ENCODE peak calls at places on chromosomes 6 and 20, in eight cellular contexts. One of them, this sample, is unnamed. For H3K4me1, the result is how much of the 10 kb centered on the place peaks cover.

GRCh38 chr6:107323133-107323785 is 136.1 kb downstream of the PDSS2 start:
- DNase-seq in stomach: no peak
- DNase-seq in endodermal cell: no peak
- DNase-seq in tibial nerve: no peak
- DNase-seq in left ventricle myocardium inferior: no peak
- DNase-seq in psoas muscle: no peak
- DNase-seq in esophagus squamous epithelium: no peak
- DNase-seq in neural progenitor cell: no peak
- DNase-seq in this sample: no peak

GRCh38 chr20:32453467-32454163 is 95.5 kb downstream of the ASXL1 start:
- DNase-seq in neural progenitor cell: no peak
- DNase-seq in left ventricle myocardium inferior: peak
- DNase-seq in psoas muscle: peak
- DNase-seq in tibial nerve: no peak
- DNase-seq in stomach: no peak
- DNase-seq in endodermal cell: no peak
- DNase-seq in esophagus squamous epithelium: no peak
- DNase-seq in this sample: no peak

GRCh38 chr6:133313068-133313467 is 71.9 kb downstream of the EYA4 start:
- DNase-seq in tibial nerve: no peak
- DNase-seq in psoas muscle: no peak
- DNase-seq in esophagus squamous epithelium: no peak
- DNase-seq in endodermal cell: no peak
- DNase-seq in left ventricle myocardium inferior: no peak
- DNase-seq in stomach: no peak
- DNase-seq in neural progenitor cell: peak
- DNase-seq in this sample: no peak

GRCh38 chr20:535958-536357 is 7.6 kb downstream of the CSNK2A1 start:
- DNase-seq in stomach: no peak
- DNase-seq in endodermal cell: no peak
- DNase-seq in left ventricle myocardium inferior: no peak
- DNase-seq in esophagus squamous epithelium: no peak
- DNase-seq in tibial nerve: no peak
- DNase-seq in neural progenitor cell: no peak
- DNase-seq in psoas muscle: no peak
- DNase-seq in this sample: no peak

GRCh38 chr6:100112855-100113508 is 119.0 kb upstream of the MCHR2 start:
- DNase-seq in left ventricle myocardium inferior: no peak
- DNase-seq in tibial nerve: no peak
- DNase-seq in neural progenitor cell: no peak
- DNase-seq in psoas muscle: no peak
- DNase-seq in stomach: no peak
- DNase-seq in endodermal cell: no peak
- DNase-seq in esophagus squamous epithelium: no peak
- DNase-seq in this sample: no peak

GRCh38 chr6:90537027-90537426 is 49.8 kb downstream of the MAP3K7 start:
- DNase-seq in psoas muscle: no peak
- DNase-seq in left ventricle myocardium inferior: no peak
- DNase-seq in neural progenitor cell: no peak
- DNase-seq in tibial nerve: no peak
- DNase-seq in endodermal cell: no peak
- DNase-seq in esophagus squamous epithelium: no peak
- DNase-seq in stomach: no peak
- DNase-seq in this sample: no peak

GRCh38 chr20:62533591-62534495 is 58.0 kb upstream of the GATA5 start:
- DNase-seq in psoas muscle: no peak
- DNase-seq in esophagus squamous epithelium: no peak
- DNase-seq in stomach: no peak
- DNase-seq in endodermal cell: no peak
- DNase-seq in neural progenitor cell: no peak
- DNase-seq in left ventricle myocardium inferior: no peak
- DNase-seq in tibial nerve: no peak
- DNase-seq in this sample: no peak

GRCh38 chr6:108353853-108354252 is 59.0 kb downstream of the AFG1L start:
- DNase-seq in esophagus squamous epithelium: no peak
- DNase-seq in tibial nerve: no peak
- DNase-seq in stomach: no peak
- DNase-seq in left ventricle myocardium inferior: no peak
- DNase-seq in endodermal cell: no peak
- DNase-seq in psoas muscle: no peak
- DNase-seq in neural progenitor cell: no peak
- DNase-seq in this sample: no peak

GRCh38 chr6:137105375-137105774 is 60.6 kb upstream of the IL20RA start:
- DNase-seq in stomach: no peak
- DNase-seq in esophagus squamous epithelium: no peak
- DNase-seq in psoas muscle: no peak
- DNase-seq in left ventricle myocardium inferior: no peak
- DNase-seq in neural progenitor cell: no peak
- DNase-seq in endodermal cell: no peak
- DNase-seq in tibial nerve: no peak
- DNase-seq in this sample: no peak

GRCh38 chr20:1623501-1624250 is 3.9 kb upstream of the SIRPB1 start:
- DNase-seq in esophagus squamous epithelium: no peak
- DNase-seq in psoas muscle: no peak
- DNase-seq in left ventricle myocardium inferior: no peak
- DNase-seq in endodermal cell: no peak
- DNase-seq in stomach: no peak
- DNase-seq in neural progenitor cell: no peak
- DNase-seq in tibial nerve: no peak
- DNase-seq in this sample: no peak

GRCh38 chr6:152585236-152585635 is 51.9 kb downstream of the SYNE1 start:
- DNase-seq in psoas muscle: no peak
- DNase-seq in left ventricle myocardium inferior: no peak
- DNase-seq in esophagus squamous epithelium: no peak
- DNase-seq in tibial nerve: no peak
- DNase-seq in endodermal cell: no peak
- DNase-seq in neural progenitor cell: no peak
- DNase-seq in stomach: no peak
- DNase-seq in this sample: no peak

GRCh38 chr20:49247169-49247734 is 28.0 kb downstream of the DDX27 start:
- DNase-seq in stomach: no peak
- DNase-seq in tibial nerve: no peak
- DNase-seq in endodermal cell: no peak
- DNase-seq in neural progenitor cell: no peak
- DNase-seq in psoas muscle: no peak
- DNase-seq in esophagus squamous epithelium: no peak
- DNase-seq in left ventricle myocardium inferior: no peak
- DNase-seq in this sample: no peak

GRCh38 chr6:43246301-43247114 is 3.2 kb downstream of the TTBK1 start:
- DNase-seq in tibial nerve: no peak
- DNase-seq in stomach: peak
- DNase-seq in left ventricle myocardium inferior: peak
- DNase-seq in neural progenitor cell: peak
- DNase-seq in endodermal cell: peak
- DNase-seq in esophagus squamous epithelium: no peak
- DNase-seq in psoas muscle: peak
- DNase-seq in this sample: peak

GRCh38 chr6:16332175-16332542 is 93.8 kb downstream of the GMPR start:
- DNase-seq in neural progenitor cell: peak
- DNase-seq in esophagus squamous epithelium: peak
- DNase-seq in endodermal cell: peak
- DNase-seq in stomach: peak
- DNase-seq in tibial nerve: peak
- DNase-seq in left ventricle myocardium inferior: peak
- DNase-seq in psoas muscle: peak
- DNase-seq in this sample: peak
- H3K4me3 ChIP-seq in neural progenitor cell: peak
- H3K4me3 ChIP-seq in esophagus squamous epithelium: peak
- H3K4me3 ChIP-seq in endodermal cell: peak
- H3K4me3 ChIP-seq in stomach: no peak
- H3K4me3 ChIP-seq in tibial nerve: no peak
- H3K4me3 ChIP-seq in left ventricle myocardium inferior: no peak
- H3K4me3 ChIP-seq in psoas muscle: no peak
- H3K4me3 ChIP-seq in this sample: no peak

GRCh38 chr6:167146977-167147376 is 10.8 kb downstream of the GPR31 start:
- DNase-seq in neural progenitor cell: peak
- DNase-seq in endodermal cell: peak
- DNase-seq in psoas muscle: no peak
- DNase-seq in stomach: no peak
- DNase-seq in esophagus squamous epithelium: no peak
- DNase-seq in tibial nerve: no peak
- DNase-seq in left ventricle myocardium inferior: no peak
- DNase-seq in this sample: no peak
- H3K4me1 ChIP-seq in neural progenitor cell: under half
- H3K4me1 ChIP-seq in endodermal cell: under half
- H3K4me1 ChIP-seq in psoas muscle: under half
- H3K4me1 ChIP-seq in stomach: under half
- H3K4me1 ChIP-seq in esophagus squamous epithelium: under half
- H3K4me1 ChIP-seq in tibial nerve: under half
- H3K4me1 ChIP-seq in left ventricle myocardium inferior: under half
- H3K4me1 ChIP-seq in this sample: under half

GRCh38 chr20:17650301-17650761 is 31.7 kb downstream of the RRBP1 start:
- DNase-seq in neural progenitor cell: no peak
- DNase-seq in stomach: no peak
- DNase-seq in esophagus squamous epithelium: no peak
- DNase-seq in tibial nerve: no peak
- DNase-seq in psoas muscle: peak
- DNase-seq in left ventricle myocardium inferior: no peak
- DNase-seq in endodermal cell: no peak
- DNase-seq in this sample: no peak
- H3K27ac ChIP-seq in neural progenitor cell: no peak
- H3K27ac ChIP-seq in stomach: peak
- H3K27ac ChIP-seq in esophagus squamous epithelium: no peak
- H3K27ac ChIP-seq in tibial nerve: peak
- H3K27ac ChIP-seq in psoas muscle: no peak
- H3K27ac ChIP-seq in left ventricle myocardium inferior: no peak
- H3K27ac ChIP-seq in endodermal cell: no peak
- H3K27ac ChIP-seq in this sample: no peak

GRCh38 chr6:14638562-14638931 is 521.0 kb downstream of the CD83 start:
- DNase-seq in psoas muscle: no peak
- DNase-seq in esophagus squamous epithelium: no peak
- DNase-seq in tibial nerve: no peak
- DNase-seq in neural progenitor cell: no peak
- DNase-seq in endodermal cell: no peak
- DNase-seq in stomach: no peak
- DNase-seq in left ventricle myocardium inferior: no peak
- DNase-seq in this sample: no peak
- H3K4me3 ChIP-seq in psoas muscle: peak
- H3K4me3 ChIP-seq in esophagus squamous epithelium: peak
- H3K4me3 ChIP-seq in tibial nerve: peak
- H3K4me3 ChIP-seq in neural progenitor cell: peak
- H3K4me3 ChIP-seq in endodermal cell: no peak
- H3K4me3 ChIP-seq in stomach: peak
- H3K4me3 ChIP-seq in left ventricle myocardium inferior: peak
- H3K4me3 ChIP-seq in this sample: no peak

GRCh38 chr6:150615967-150616366 is 16.3 kb downstream of the PLEKHG1 start:
- DNase-seq in left ventricle myocardium inferior: no peak
- DNase-seq in psoas muscle: no peak
- DNase-seq in tibial nerve: no peak
- DNase-seq in esophagus squamous epithelium: no peak
- DNase-seq in endodermal cell: no peak
- DNase-seq in neural progenitor cell: no peak
- DNase-seq in stomach: no peak
- DNase-seq in this sample: no peak
- H3K4me1 ChIP-seq in left ventricle myocardium inferior: half or more
- H3K4me1 ChIP-seq in psoas muscle: under half
- H3K4me1 ChIP-seq in tibial nerve: under half
- H3K4me1 ChIP-seq in esophagus squamous epithelium: under half
- H3K4me1 ChIP-seq in endodermal cell: under half
- H3K4me1 ChIP-seq in neural progenitor cell: under half
- H3K4me1 ChIP-seq in stomach: under half
- H3K4me1 ChIP-seq in this sample: under half